ENCODE peak calls at places on chromosomes 2 and 18, in ten cellular contexts. M is choroid plexus epithelial cell; D is cardiac fibroblast; X is heart left ventricle; P is adrenal gland; J is gastrocnemius medialis; L is CD4-positive, alpha-beta memory T cell; Y is aorta; K is HCT116; H is neural progenitor cell. T is an unnamed sample.

GRCh38 chr2:20108655-20109396 is 57.4 kb upstream of the LAPTM4A start:
- DNase-seq in M (peak), D (peak), X (no peak), P (no peak), J (no peak), L (no peak), Y (no peak), K (no peak), H (no peak), T (peak)

GRCh38 chr2:238816296-238816695 is 31.6 kb upstream of the TWIST2 start:
- DNase-seq in M (no peak), D (no peak), X (no peak), P (no peak), J (no peak), L (no peak), Y (no peak), K (no peak), H (no peak), T (no peak)

GRCh38 chr18:24731981-24732380 is 271.5 kb downstream of the HRH4 start:
- DNase-seq in M (no peak), D (no peak), X (no peak), P (no peak), J (no peak), L (no peak), Y (no peak), K (no peak), H (peak), T (peak)

GRCh38 chr2:143692162-143692561 is 562.9 kb downstream of the ARHGAP15 start:
- DNase-seq in M (peak), D (no peak), X (no peak), P (no peak), J (no peak), L (no peak), Y (no peak), K (no peak), H (peak), T (no peak)

GRCh38 chr18:57004366-57005121 is 142.3 kb upstream of the BOD1L2 start:
- DNase-seq in M (peak), D (peak), X (no peak), P (no peak), J (no peak), L (no peak), Y (no peak), K (no peak), H (no peak), T (peak)

GRCh38 chr2:113826346-113827285 is 63.3 kb upstream of the ACTR3 start:
- DNase-seq in M (peak), D (no peak), X (no peak), P (no peak), J (no peak), L (no peak), Y (no peak), K (no peak), H (peak), T (no peak)

GRCh38 chr2:237901932-237902846 is 42.8 kb downstream of the RAMP1 start:
- DNase-seq in M (no peak), D (no peak), X (peak), P (no peak), J (no peak), L (no peak), Y (peak), K (no peak), H (no peak), T (no peak)

GRCh38 chr2:43874776-43875451 is 36.1 kb downstream of the ABCG8 start:
- DNase-seq in M (no peak), D (no peak), X (no peak), P (no peak), J (no peak), L (no peak), Y (no peak), K (no peak), H (no peak), T (no peak)

GRCh38 chr2:74067221-74067747 is 80.4 kb downstream of the BOLA3 start:
- DNase-seq in M (no peak), D (no peak), X (no peak), P (no peak), J (no peak), L (no peak), Y (no peak), K (no peak), H (no peak), T (no peak)

GRCh38 chr2:109435866-109436634 is 177.7 kb downstream of the SEPTIN10 start:
- DNase-seq in M (peak), D (peak), X (peak), P (peak), J (peak), L (no peak), Y (peak), K (no peak), H (no peak), T (no peak)

GRCh38 chr2:241803387-241804325 is 5.3 kb upstream of the NEU4 start:
- DNase-seq in M (peak), D (peak), X (peak), P (peak), J (peak), L (peak), Y (peak), K (no peak), H (no peak), T (peak)

GRCh38 chr2:105432749-105433148 is 33.9 kb upstream of the FHL2 start:
- DNase-seq in M (peak), D (peak), X (no peak), P (peak), J (no peak), L (no peak), Y (no peak), K (no peak), H (no peak), T (peak)

GRCh38 chr2:233973786-233974185 is 56.6 kb downstream of the TRPM8 start:
- DNase-seq in M (no peak), D (no peak), X (no peak), P (no peak), J (no peak), L (no peak), Y (no peak), K (no peak), H (no peak), T (no peak)

GRCh38 chr2:233974530-233975071 is 57.4 kb downstream of the TRPM8 start:
- DNase-seq in M (peak), D (peak), X (peak), P (peak), J (peak), L (no peak), Y (peak), K (peak), H (no peak), T (peak)

GRCh38 chr2:233976690-233977294 is 59.6 kb downstream of the TRPM8 start:
- DNase-seq in M (peak), D (peak), X (no peak), P (no peak), J (no peak), L (peak), Y (no peak), K (peak), H (peak), T (peak)

GRCh38 chr2:233977296-233977837 is 60.2 kb downstream of the TRPM8 start:
- DNase-seq in M (no peak), D (no peak), X (no peak), P (no peak), J (no peak), L (no peak), Y (no peak), K (no peak), H (peak), T (no peak)

DNA sequence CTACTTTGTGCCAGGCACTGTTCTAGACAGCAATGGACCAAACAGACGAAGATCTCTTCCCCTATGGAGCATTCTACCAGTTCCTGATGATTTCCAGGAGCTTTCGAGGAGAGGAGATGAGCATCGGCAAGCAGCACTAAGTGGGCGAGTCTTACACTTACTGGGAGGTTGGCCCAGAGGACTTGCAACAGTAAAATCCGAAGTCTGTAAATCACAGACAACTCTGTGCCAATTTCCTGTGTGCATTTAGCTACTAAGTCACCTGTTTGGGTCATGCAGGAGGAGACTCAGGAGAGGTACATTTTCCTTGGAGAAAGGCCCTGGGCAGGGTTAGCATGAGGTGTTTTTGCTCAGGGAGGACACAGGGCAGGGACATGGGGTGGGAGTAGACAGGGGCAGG is 58.9 kb downstream of the TRPM8 start:
- DNase-seq in M (no peak), D (no peak), X (no peak), P (no peak), J (no peak), L (no peak), Y (no peak), K (no peak), H (no peak), T (no peak)
- H3K4me3 ChIP-seq in M (no peak), D (no peak), X (no peak), P (no peak), J (no peak), L (no peak), Y (no peak), K (no peak), H (no peak), T (no peak)

GRCh38 chr2:182170341-182170740 is 184.7 kb downstream of the PPP1R1C start:
- DNase-seq in M (no peak), D (no peak), X (no peak), P (no peak), J (no peak), L (no peak), Y (no peak), K (no peak), H (no peak), T (no peak)

DNA sequence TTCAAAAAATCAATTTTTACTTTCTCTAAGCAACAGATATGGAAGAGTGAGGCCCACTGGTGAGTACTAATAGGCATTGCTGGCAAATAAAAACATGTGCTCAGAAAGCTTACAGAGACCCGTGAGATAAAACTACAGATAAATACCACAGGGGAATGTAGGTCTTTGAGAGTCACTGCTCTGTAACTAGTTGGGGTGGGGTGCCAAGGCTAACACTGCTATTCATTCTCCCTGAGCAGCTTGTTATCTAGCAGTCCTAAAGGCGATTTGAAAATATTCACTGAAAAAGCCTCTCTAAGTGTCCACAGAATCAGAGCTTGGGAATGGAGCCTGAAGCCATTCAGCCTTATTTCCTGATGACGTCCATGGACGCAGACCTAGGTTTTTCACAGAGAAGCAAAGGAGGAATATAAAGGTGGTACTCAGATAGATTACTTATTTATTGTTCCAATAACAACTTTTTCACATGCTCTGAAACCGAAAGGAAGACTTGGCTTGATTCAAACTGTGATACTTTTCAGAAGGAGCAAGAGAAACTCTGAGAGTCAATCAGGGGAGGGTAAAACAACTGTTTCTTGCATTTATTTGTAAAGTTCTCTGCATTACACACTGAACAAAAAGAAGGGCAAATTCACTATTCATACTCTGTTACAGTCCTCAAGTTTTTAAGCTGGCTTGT is 188.4 kb downstream of the PPP1R1C start:
- DNase-seq in M (peak), D (no peak), X (no peak), P (no peak), J (no peak), L (no peak), Y (no peak), K (no peak), H (no peak), T (no peak)
- H3K4me3 ChIP-seq in M (no peak), D (no peak), X (no peak), P (no peak), J (no peak), L (no peak), Y (no peak), K (no peak), H (no peak), T (no peak)

DNA sequence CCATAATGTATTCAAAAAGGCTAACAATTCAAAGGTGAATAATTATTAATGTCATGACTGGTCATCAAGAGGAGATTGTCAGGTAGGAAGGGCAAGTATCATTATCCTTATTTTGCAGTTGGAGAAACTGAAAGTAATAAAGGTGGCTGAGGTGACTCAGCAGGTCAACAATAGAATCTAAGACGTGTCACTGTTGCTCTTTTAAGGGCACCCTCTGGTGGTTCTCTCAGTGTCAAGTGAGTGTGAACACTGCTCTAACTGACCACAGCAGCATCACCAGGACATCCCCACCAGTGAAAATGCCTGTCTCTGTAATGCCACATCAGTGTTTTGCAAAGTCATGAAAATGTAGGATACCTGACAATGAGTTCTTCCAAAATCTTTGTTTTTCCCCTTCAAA is 69.7 kb downstream of the DCC start:
- DNase-seq in M (no peak), D (no peak), X (no peak), P (no peak), J (no peak), L (no peak), Y (no peak), K (no peak), H (no peak), T (peak)
- H3K4me3 ChIP-seq in M (no peak), D (no peak), X (no peak), P (no peak), J (no peak), L (no peak), Y (no peak), K (no peak), H (no peak), T (no peak)

DNA sequence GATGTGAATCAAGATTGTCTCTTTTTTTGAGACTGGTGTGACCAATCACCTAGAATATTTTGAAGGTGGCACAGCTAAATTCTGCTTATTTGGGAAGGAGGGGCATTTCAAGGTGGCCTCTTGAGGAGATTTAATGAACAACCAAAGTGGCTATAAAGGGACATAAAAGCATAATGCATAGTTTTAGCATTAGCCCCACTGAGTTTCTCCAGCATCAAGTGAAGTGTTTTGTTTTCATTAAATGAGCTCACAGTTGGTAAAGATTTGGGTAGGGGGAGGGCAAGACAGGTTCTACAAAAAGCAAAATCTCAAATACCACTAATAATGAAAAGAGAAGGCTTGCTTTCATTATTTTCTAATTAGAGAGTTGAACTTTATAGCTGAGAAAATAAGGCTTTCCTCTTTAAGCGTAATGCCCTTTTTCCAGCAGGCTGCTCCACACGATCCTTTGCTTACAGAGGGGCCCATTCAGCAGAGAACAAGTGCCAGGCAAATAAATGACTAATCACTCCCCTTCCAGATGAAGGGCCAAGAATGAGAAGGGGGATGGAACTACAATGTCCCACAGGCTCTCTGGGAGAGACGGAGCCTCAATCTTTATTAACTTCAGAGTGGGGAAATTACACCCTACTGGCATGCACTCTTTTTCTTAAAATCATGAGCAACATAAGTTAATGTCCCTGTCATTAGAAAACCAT is 35.9 kb downstream of the LHCGR start:
- DNase-seq in M (no peak), D (no peak), X (no peak), P (no peak), J (no peak), L (no peak), Y (no peak), K (no peak), H (peak), T (no peak)
- H3K4me3 ChIP-seq in M (no peak), D (no peak), X (no peak), P (no peak), J (no peak), L (no peak), Y (no peak), K (no peak), H (no peak), T (no peak)

GRCh38 chr2:231124833-231125232 is at the start of gene HTR2B:
- DNase-seq in M (peak), D (peak), X (no peak), P (no peak), J (no peak), L (no peak), Y (no peak), K (no peak), H (peak), T (no peak)
- H3K4me3 ChIP-seq in M (peak), D (no peak), X (peak), P (peak), J (no peak), L (peak), Y (no peak), K (no peak), H (no peak), T (no peak)

GRCh38 chr2:80302001-80302464 is 2.5 kb downstream of the LRRTM1 start:
- DNase-seq in M (no peak), D (no peak), X (no peak), P (no peak), J (no peak), L (no peak), Y (no peak), K (no peak), H (no peak), T (no peak)
- H3K4me3 ChIP-seq in M (no peak), D (no peak), X (no peak), P (no peak), J (no peak), L (no peak), Y (no peak), K (no peak), H (peak), T (no peak)

DNA sequence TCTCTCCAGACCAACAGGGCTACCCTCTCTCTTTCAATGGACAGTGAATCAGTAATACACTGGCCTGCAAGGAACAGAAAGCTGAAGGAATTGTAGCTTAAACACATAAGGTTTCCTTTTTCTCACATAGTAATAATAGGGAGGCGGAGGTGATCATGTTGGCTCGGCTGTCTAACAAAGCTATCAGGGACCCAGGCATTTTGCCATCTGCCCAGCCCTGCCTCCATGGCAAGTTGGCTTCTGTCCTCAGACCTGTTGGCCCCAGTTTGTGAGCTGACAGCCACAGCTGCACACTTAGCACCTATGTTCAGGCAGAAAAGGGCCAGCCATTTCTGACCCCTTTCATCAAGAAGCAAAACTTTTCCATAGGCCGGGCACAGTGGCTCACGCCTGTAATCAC is 2.0 kb upstream of the CHRNG start:
- DNase-seq in M (no peak), D (no peak), X (peak), P (no peak), J (peak), L (no peak), Y (no peak), K (no peak), H (no peak), T (no peak)
- H3K4me3 ChIP-seq in M (no peak), D (no peak), X (no peak), P (no peak), J (no peak), L (no peak), Y (no peak), K (no peak), H (no peak), T (no peak)

GRCh38 chr2:217903859-217904613 is 98.8 kb downstream of the TNS1 start:
- DNase-seq in M (peak), D (peak), X (peak), P (peak), J (peak), L (no peak), Y (peak), K (no peak), H (no peak), T (no peak)

GRCh38 chr2:217903142-217903858 is 99.5 kb downstream of the TNS1 start:
- DNase-seq in M (no peak), D (no peak), X (no peak), P (no peak), J (no peak), L (no peak), Y (no peak), K (no peak), H (no peak), T (no peak)

GRCh38 chr2:217901826-217902225 is 101.0 kb downstream of the TNS1 start:
- DNase-seq in M (peak), D (peak), X (peak), P (peak), J (no peak), L (no peak), Y (no peak), K (no peak), H (no peak), T (no peak)

GRCh38 chr2:217901400-217901799 is 101.4 kb downstream of the TNS1 start:
- DNase-seq in M (no peak), D (no peak), X (no peak), P (no peak), J (no peak), L (no peak), Y (no peak), K (no peak), H (no peak), T (no peak)

GRCh38 chr2:217902281-217903141 is 100.3 kb downstream of the TNS1 start:
- DNase-seq in M (peak), D (peak), X (peak), P (peak), J (peak), L (no peak), Y (peak), K (no peak), H (no peak), T (peak)
- H3K4me3 ChIP-seq in M (no peak), D (no peak), X (no peak), P (no peak), J (no peak), L (no peak), Y (no peak), K (no peak), H (no peak), T (no peak)

GRCh38 chr2:120653871-120654270 is 81.8 kb upstream of the GLI2 start:
- DNase-seq in M (no peak), D (no peak), X (no peak), P (no peak), J (no peak), L (no peak), Y (no peak), K (no peak), H (no peak), T (no peak)
- H3K4me3 ChIP-seq in M (no peak), D (no peak), X (peak), P (no peak), J (no peak), L (no peak), Y (no peak), K (no peak), H (no peak), T (no peak)

DNA sequence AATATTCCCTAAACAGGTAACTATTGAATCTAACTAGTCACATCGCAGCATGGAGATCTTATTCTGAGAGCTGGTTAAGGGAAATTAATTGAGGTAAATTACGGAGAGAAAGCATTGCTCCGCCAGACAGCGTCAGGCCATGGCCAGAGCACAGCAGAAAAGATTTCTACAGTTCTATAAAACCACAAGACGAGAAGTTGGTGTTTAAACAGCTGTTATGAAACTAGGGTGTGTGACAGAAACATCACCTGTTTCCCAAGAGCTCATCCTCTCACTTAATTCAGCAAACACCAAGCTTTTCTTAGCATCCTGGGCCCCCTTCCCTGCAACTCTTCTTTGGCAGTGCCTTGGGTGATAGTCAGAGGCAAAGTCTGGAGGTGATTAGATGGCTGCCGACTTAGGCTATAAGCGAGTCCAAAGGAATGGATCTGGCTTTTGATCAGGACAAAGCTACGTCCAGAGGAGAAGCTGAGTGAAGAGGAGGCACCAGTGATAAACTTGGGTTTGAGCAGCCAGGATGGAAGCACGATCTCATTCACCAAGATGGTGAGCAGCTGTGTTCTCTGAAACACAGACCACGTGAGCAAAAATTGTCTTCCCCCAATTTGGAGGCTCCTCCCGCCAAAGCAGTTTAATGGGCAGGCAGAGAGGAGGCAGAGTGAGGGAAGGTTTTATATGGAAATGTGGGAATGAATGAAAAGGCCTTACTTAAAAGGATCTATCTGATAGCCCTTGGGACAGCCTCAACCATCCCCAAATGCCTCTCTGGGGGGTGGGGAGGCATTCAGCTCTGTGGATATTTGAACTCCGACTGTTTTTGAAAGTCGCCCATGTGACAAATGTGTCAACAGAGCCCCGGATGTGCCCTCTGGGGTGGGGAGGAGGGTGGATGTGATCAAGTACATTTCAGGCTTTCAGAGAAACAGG is 57.8 kb downstream of the PKDCC start:
- DNase-seq in M (peak), D (peak), X (peak), P (peak), J (peak), L (peak), Y (peak), K (no peak), H (no peak), T (no peak)
- H3K4me3 ChIP-seq in M (no peak), D (no peak), X (no peak), P (no peak), J (no peak), L (peak), Y (no peak), K (no peak), H (no peak), T (no peak)